ENCODE peak calls at places on chromosomes 6 and 20, in ten cellular contexts. E is NCI-H1092; U is mesothelial cell of epicardium; P is effector CD4-positive, alpha-beta T cell; A is activated effector memory CD4-positive, alpha-beta T cell treated with anti-CD3 and anti-CD28 coated beads, Interleukin-2, amount 50 U/mL, for 16 hours; O is Ammon's horn; Y is anterior cingulate cortex; Z is substantia nigra; B is H7; L is stimulated activated CD4-positive, alpha-beta T cell treated with anti-CD3 and anti-CD28 coated beads, TNF-alpha, amount 100 ng/mL, for 1 hour. S is an unnamed sample.

GRCh38 chr6:53837875-53838806 is 43.3 kb downstream of the LRRC1 start:
- DNase-seq in Z (peak; percentile 53), B (no peak), E (no peak), A (no peak), P (no peak), O (peak; percentile 89), U (no peak), L (no peak), Y (peak; percentile 64), S (no peak)

GRCh38 chr6:67679566-67680296 is 955.4 kb upstream of the ADGRB3 start:
- DNase-seq in A (no peak), U (no peak), L (no peak), Y (no peak), E (no peak), Z (no peak), B (no peak), O (no peak), P (no peak), S (no peak)

GRCh38 chr6:159760602-159761057 is 1.2 kb upstream of the ACAT2 start:
- DNase-seq in A (no peak), B (peak; percentile 72), Z (no peak), U (no peak), E (no peak), L (no peak), O (no peak), Y (no peak), P (no peak), S (no peak)

GRCh38 chr6:119215885-119216590 is 133.5 kb downstream of the MAN1A1 start:
- DNase-seq in B (no peak), A (no peak), P (no peak), Z (no peak), Y (no peak), U (no peak), L (no peak), E (no peak), O (no peak), S (no peak)

GRCh38 chr6:118588626-118589025 is 40.5 kb downstream of the PLN start:
- DNase-seq in B (no peak), Z (no peak), U (no peak), A (no peak), L (no peak), O (no peak), E (no peak), P (no peak), Y (no peak), S (no peak)

GRCh38 chr6:165760803-165761185 is 97.8 kb upstream of the PDE10A start:
- DNase-seq in U (no peak), A (no peak), B (no peak), Z (no peak), Y (no peak), L (no peak), P (no peak), E (no peak), O (no peak), S (no peak)

GRCh38 chr6:7636151-7636550 is 46.2 kb downstream of the SNRNP48 start:
- DNase-seq in O (no peak), E (no peak), P (no peak), B (no peak), A (no peak), L (no peak), U (no peak), Z (no peak), Y (no peak), S (no peak)

GRCh38 chr6:69865126-69865525 is 1.2 kb upstream of the COL19A1 start:
- DNase-seq in E (no peak), O (no peak), Y (no peak), Z (no peak), B (no peak), U (no peak), P (no peak), L (no peak), A (no peak), S (no peak)

GRCh38 chr20:13862245-13862644 is 77.4 kb downstream of the NDUFAF5 start:
- DNase-seq in U (no peak), Z (no peak), Y (no peak), B (no peak), A (no peak), O (no peak), E (no peak), L (no peak), P (no peak), S (no peak)

GRCh38 chr20:43937586-43937985 is 22.9 kb downstream of the TOX2 start:
- DNase-seq in A (no peak), Y (no peak), B (no peak), U (no peak), E (no peak), P (no peak), L (no peak), O (no peak), Z (no peak), S (no peak)